ENCODE peak calls at places on chromosomes 1 and 21, in six cellular contexts. H is body of pancreas, Z is cardiac muscle cell, T is OCI-LY7, G is breast epithelium, V is tibial artery. M is an unnamed sample.

GRCh38 chr21:36395353-36396111 is 10.3 kb downstream of the CHAF1B start:
- DNase-seq in V (peak; percentile 32), Z (no peak), T (no peak), H (no peak), G (no peak), M (no peak)

GRCh38 chr1:29579821-29580425 is 343.6 kb downstream of the PTPRU start:
- DNase-seq in Z (peak; percentile 38), V (no peak), T (no peak), H (no peak), G (no peak), M (no peak)

GRCh38 chr21:42456457-42456856 is 39.6 kb downstream of the RSPH1 start:
- DNase-seq in H (no peak), G (no peak), V (no peak), T (no peak), Z (no peak), M (no peak)

GRCh38 chr1:117570988-117571409 is 34.8 kb upstream of the TENT5C start:
- DNase-seq in T (peak; percentile 16), H (peak; percentile 84), Z (no peak), G (peak; percentile 37), V (peak; percentile 42), M (peak; percentile 69)

GRCh38 chr21:34774750-34775149 is 106.0 kb downstream of the CLIC6 start:
- DNase-seq in G (no peak), T (no peak), Z (no peak), V (no peak), H (no peak), M (no peak)

GRCh38 chr1:167107456-167107855 is 13.6 kb downstream of the STYXL2 start:
- DNase-seq in G (no peak), H (no peak), Z (no peak), T (no peak), V (no peak), M (no peak)

GRCh38 chr1:19260211-19261138 is 8.9 kb downstream of the MRTO4 start:
- DNase-seq in T (no peak), H (peak; percentile 42), G (no peak), Z (peak; percentile 27), V (no peak), M (peak; percentile 40)

GRCh38 chr21:42565206-42565810 is 51.7 kb downstream of the SLC37A1 start:
- DNase-seq in G (no peak), T (no peak), V (peak; percentile 43), H (peak; percentile 6), Z (no peak), M (peak; percentile 19)

GRCh38 chr21:41816583-41817165 is 49.8 kb upstream of the RIPK4 start:
- DNase-seq in G (peak; percentile 60), T (peak; percentile 82), H (peak; percentile 74), V (peak; percentile 80), Z (peak; percentile 67), M (peak; percentile 54)

GRCh38 chr21:46208761-46209721 is 19.5 kb downstream of the LSS start:
- DNase-seq in H (peak; percentile 5), V (peak; percentile 65), T (no peak), Z (no peak), G (no peak), M (no peak)

GRCh38 chr1:83641206-83641658 is 357.7 kb downstream of the TTLL7 start:
- DNase-seq in G (no peak), T (no peak), Z (peak; percentile 50), V (no peak), H (no peak), M (no peak)

GRCh38 chr1:39828734-39829133 is 40.1 kb upstream of the BMP8B start:
- DNase-seq in V (no peak), G (no peak), H (no peak), T (no peak), Z (no peak), M (no peak)

GRCh38 chr1:225532240-225532944 is 104.6 kb upstream of the LBR start:
- DNase-seq in T (no peak), G (no peak), V (no peak), Z (no peak), H (no peak), M (no peak)

GRCh38 chr1:229884765-229885164 is 182.3 kb upstream of the GALNT2 start:
- DNase-seq in T (no peak), V (no peak), H (peak; percentile 93), G (no peak), Z (no peak), M (no peak)

GRCh38 chr1:198465201-198466144 is 75.0 kb downstream of the ATP6V1G3 start:
- DNase-seq in G (no peak), Z (peak; percentile 74), H (no peak), V (no peak), T (peak; percentile 62), M (no peak)

GRCh38 chr21:16587141-16587570 is 857.4 kb downstream of the USP25 start:
- DNase-seq in T (no peak), Z (peak; percentile 87), H (peak; percentile 77), G (peak; percentile 48), V (peak; percentile 77), M (no peak)

GRCh38 chr1:75632350-75632949 is 21.5 kb upstream of the SLC44A5 start:
- DNase-seq in G (no peak), V (no peak), Z (peak; percentile 57), T (peak; percentile 14), H (no peak), M (no peak)

GRCh38 chr1:118991448-118991847 is 3.3 kb upstream of the TBX15 start:
- DNase-seq in G (no peak), V (no peak), Z (no peak), H (no peak), T (no peak), M (no peak)

GRCh38 chr1:230274254-230274653 is 151.9 kb downstream of the PGBD5 start:
- DNase-seq in V (peak; percentile 63), G (no peak), H (no peak), T (no peak), Z (no peak), M (peak; percentile 36)

GRCh38 chr1:212930986-212931678 is 19.2 kb upstream of the VASH2 start:
- DNase-seq in G (no peak), V (no peak), T (no peak), H (no peak), Z (no peak), M (no peak)

GRCh38 chr1:224809137-224809536 is 120.3 kb upstream of the DNAH14 start:
- DNase-seq in V (no peak), Z (no peak), T (no peak), G (no peak), H (no peak), M (no peak)

GRCh38 chr1:43994794-43995790 is 3.7 kb downstream of the CCDC24 start:
- DNase-seq in G (no peak), T (peak; percentile 56), V (no peak), H (no peak), Z (peak; percentile 40), M (no peak)
- TF ChIP-seq CTCF in G (no peak), T (peak; percentile 63), V (no peak), H (no peak), Z (peak; percentile 36), M (no peak)

GRCh38 chr1:94104776-94105462 is 16.0 kb downstream of the ABCA4 start:
- DNase-seq in Z (no peak), G (no peak), T (no peak), H (no peak), V (no peak), M (no peak)
- H3K4me1 ChIP-seq in Z (peaks cover 4% of the 10 kb centered on the region), G (peaks cover 3% of the 10 kb centered on the region), T (no peaks in the 10 kb centered on the region), H (no peaks in the 10 kb centered on the region), V (no peaks in the 10 kb centered on the region), M (no peaks in the 10 kb centered on the region)

DNA sequence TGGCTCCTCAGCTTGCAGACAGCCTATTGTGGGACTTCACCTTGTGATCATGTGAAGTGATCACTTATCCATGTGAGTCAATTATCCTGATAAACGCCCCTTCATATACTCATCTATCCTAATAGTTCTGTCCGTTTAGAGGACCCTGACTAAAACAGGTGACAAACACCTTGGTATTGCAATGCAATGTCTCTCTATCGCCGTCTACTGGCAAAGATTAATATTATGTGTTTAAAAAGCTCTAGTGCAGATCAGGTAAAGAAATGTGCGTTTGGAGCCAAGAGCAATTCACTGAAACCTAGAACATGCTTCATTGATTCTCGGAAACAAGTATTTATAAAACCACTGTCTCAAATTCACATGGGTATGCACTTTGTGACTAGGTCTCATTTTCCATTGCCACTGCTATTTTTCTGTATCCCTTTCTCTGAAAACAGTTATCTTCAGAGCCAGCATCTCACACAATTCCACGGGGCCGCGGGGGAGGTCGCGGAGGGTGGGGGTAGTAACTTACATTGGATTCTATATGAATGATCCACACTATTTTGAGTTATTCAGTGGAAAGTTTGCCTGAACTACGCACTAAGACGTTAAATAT is 554.6 kb upstream of the NCAM2 start:
- DNase-seq in V (no peak), Z (no peak), G (no peak), H (no peak), T (peak; percentile 20), M (no peak)
- TF ChIP-seq CTCF in V (no peak), Z (no peak), G (no peak), H (peak; percentile 53), T (peak; percentile 71), M (no peak)

GRCh38 chr1:155001688-155002474 is 721 bp upstream of the ZBTB7B start:
- DNase-seq in T (peak; percentile 98), H (peak; percentile 100), G (peak; percentile 100), Z (peak; percentile 100), V (peak; percentile 100), M (peak; percentile 100)

GRCh38 chr1:155001438-155001687 is 1.2 kb upstream of the ZBTB7B start:
- DNase-seq in H (no peak), G (no peak), Z (no peak), V (no peak), T (no peak), M (no peak)

GRCh38 chr1:155003766-155004351 is 1.3 kb downstream of the ZBTB7B start:
- DNase-seq in G (no peak), Z (peak; percentile 60), H (peak; percentile 77), T (peak; percentile 48), V (peak; percentile 88), M (peak; percentile 75)

GRCh38 chr1:155003227-155003765 is 694 bp downstream of the ZBTB7B start:
- DNase-seq in Z (peak; percentile 34), T (peak; percentile 43), G (no peak), V (no peak), H (peak; percentile 56), M (peak; percentile 86)

DNA sequence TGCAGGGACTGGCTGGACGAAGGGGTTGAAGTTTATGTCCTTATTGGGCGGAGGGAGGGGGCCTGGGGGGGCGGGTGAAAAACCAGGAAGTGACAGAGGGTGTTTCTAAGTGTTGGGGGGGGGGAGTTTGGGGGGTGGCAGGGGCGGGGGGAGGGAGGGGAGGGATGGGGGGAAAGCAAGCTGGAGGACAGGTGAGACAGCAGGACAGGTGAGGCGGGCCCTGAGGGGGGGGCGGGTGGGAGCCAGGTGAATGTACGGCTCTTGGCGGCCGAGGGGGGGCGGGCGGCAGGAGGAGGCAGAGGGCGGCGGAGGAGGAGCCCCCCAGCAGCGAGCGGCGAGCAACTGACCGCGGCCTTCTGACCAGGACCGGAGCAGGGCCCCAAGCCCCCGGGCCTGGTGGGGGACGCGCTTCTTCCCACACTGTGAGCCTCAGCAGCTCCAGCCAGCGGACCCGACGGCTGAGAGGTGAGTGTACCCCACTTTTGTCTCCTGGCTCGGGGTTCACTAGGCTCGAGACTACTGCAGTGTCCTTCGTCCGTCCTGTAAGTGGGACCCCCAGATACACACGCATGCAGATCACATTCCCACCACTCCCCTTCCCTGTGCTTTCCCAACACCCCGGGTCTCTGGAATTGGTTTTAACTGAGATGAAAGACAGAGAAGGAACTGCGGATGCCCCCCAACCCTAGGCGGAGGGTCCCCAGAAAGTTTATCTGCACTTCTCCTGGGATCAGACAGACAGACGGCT is at the start of gene ZBTB7B:
- DNase-seq in H (peak; percentile 72), Z (peak; percentile 47), G (no peak), T (no peak), V (no peak), M (peak; percentile 89)
- H3K4me1 ChIP-seq in H (peaks cover 54% of the 10 kb centered on the region), Z (peaks cover 10% of the 10 kb centered on the region), G (peaks cover 20% of the 10 kb centered on the region), T (peaks cover 69% of the 10 kb centered on the region), V (peaks cover 56% of the 10 kb centered on the region), M (peaks cover 65% of the 10 kb centered on the region)

GRCh38 chr1:202237052-202237451 is 43.5 kb downstream of the LGR6 start:
- DNase-seq in T (peak; percentile 36), H (peak; percentile 30), V (peak; percentile 89), Z (peak; percentile 36), G (no peak), M (no peak)
- TF ChIP-seq CTCF in T (peak; percentile 34), H (peak; percentile 27), V (peak; percentile 52), Z (peak; percentile 60), G (no peak), M (no peak)